ENCODE peak calls at places on chromosomes 1 and 21, in seven cellular contexts. M, F, O, Y, A, E and Q are unnamed samples.

GRCh38 chr1:27368872-27369703 is 2.3 kb upstream of the MAP3K6 start:
- DNase-seq in O (no peak), F (no peak), A (no peak), E (peak; percentile 40), M (no peak), Y (no peak), Q (no peak)

GRCh38 chr1:111603979-111604378 is 15.6 kb upstream of the RAP1A start:
- DNase-seq in O (no peak), E (no peak), M (no peak), Y (peak; percentile 76), A (peak; percentile 16), F (no peak), Q (peak; percentile 42)

GRCh38 chr1:3795453-3796214 is 664 bp downstream of the LRRC47 start:
- DNase-seq in F (no peak), O (no peak), A (no peak), M (no peak), Y (no peak), E (no peak), Q (no peak)

GRCh38 chr1:9537863-9538668 is 1.2 kb upstream of the SLC25A33 start:
- DNase-seq in F (no peak), M (no peak), Y (no peak), E (no peak), O (no peak), A (no peak), Q (peak; percentile 49)

GRCh38 chr1:234875328-234875952 is 253.2 kb downstream of the TOMM20 start:
- DNase-seq in M (no peak), E (no peak), Y (peak; percentile 62), A (no peak), F (no peak), O (no peak), Q (peak; percentile 62)

GRCh38 chr1:161763522-161764098 is 2.5 kb upstream of the ATF6 start:
- DNase-seq in M (peak; percentile 47), E (no peak), F (no peak), Y (no peak), A (no peak), O (no peak), Q (no peak)

GRCh38 chr21:33871171-33871570 is 44.4 kb downstream of the ATP5PO start:
- DNase-seq in M (no peak), Y (no peak), A (no peak), O (no peak), F (no peak), E (peak; percentile 51), Q (no peak)

GRCh38 chr1:101996830-101997485 is at the start of gene OLFM3:
- DNase-seq in A (no peak), E (no peak), Y (no peak), M (no peak), F (no peak), O (no peak), Q (no peak)

GRCh38 chr1:12067900-12068821 is 5.1 kb downstream of the TNFRSF8 start:
- DNase-seq in E (peak; percentile 81), A (no peak), F (no peak), O (no peak), Y (no peak), M (no peak), Q (no peak)

GRCh38 chr1:204103121-204103741 is 30.3 kb downstream of the SOX13 start:
- DNase-seq in F (no peak), M (no peak), Y (no peak), O (no peak), A (no peak), E (peak; percentile 16), Q (no peak)

GRCh38 chr1:154272217-154272998 is at the start of gene HAX1:
- DNase-seq in M (peak; percentile 93), A (peak; percentile 95), O (peak; percentile 83), F (peak; percentile 75), Y (peak; percentile 97), E (peak; percentile 97), Q (peak; percentile 92)
- TF ChIP-seq POLR2A in M (peak; percentile 61), A (peak; percentile 70), O (peak; percentile 77), F (peak; percentile 82), Y (peak; percentile 40), E (peak; percentile 71), Q (peak; percentile 81)

GRCh38 chr1:201114245-201115131 is 2.3 kb upstream of the CACNA1S start:
- DNase-seq in F (peak; percentile 84), A (peak; percentile 19), E (peak; percentile 89), Y (peak; percentile 94), M (peak; percentile 98), O (peak; percentile 77), Q (peak; percentile 89)
- TF ChIP-seq POLR2A in F (no peak), A (peak; percentile 28), E (no peak), Y (no peak), M (peak; percentile 78), O (no peak), Q (no peak)

DNA sequence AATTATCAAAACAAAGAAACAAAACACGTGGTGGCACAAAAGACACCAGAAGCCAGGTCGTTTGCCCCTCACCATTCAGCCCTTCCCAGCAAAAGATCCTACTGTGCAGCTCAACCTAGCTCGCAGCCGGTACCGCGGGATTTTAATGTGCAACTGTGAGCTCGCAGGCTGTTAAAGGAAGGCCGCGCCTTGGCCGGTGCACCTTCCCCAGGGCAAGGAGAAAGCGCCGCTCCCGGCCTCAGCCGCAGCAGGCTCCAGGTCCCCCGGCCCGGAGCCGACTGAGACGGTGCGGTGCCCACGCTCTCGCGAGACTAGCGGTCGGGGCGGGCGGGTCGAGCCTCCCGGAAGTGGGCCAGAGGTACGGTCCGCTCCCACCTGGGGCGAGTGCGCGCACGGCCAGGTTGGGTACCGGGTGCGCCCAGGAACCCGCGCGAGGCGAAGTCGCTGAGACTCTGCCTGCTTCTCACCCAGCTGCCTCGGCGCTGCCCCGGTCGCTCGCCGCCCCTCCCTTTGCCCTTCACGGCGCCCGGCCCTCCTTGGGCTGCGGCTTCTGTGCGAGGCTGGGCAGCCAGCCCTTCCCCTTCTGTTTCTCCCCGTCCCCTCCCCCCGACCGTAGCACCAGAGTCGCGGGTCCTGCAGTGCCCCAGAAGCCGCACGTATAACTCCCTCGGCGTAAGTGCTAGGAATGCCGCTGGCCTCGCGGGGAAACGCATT is at the start of gene AGL:
- DNase-seq in E (peak; percentile 61), O (peak; percentile 48), M (peak; percentile 60), A (peak; percentile 9), F (peak; percentile 85), Y (peak; percentile 93), Q (peak; percentile 90)
- TF ChIP-seq POLR2A in E (no peak), O (peak; percentile 47), M (peak; percentile 84), A (peak; percentile 81), F (peak; percentile 87), Y (peak; percentile 78), Q (peak; percentile 59)

DNA sequence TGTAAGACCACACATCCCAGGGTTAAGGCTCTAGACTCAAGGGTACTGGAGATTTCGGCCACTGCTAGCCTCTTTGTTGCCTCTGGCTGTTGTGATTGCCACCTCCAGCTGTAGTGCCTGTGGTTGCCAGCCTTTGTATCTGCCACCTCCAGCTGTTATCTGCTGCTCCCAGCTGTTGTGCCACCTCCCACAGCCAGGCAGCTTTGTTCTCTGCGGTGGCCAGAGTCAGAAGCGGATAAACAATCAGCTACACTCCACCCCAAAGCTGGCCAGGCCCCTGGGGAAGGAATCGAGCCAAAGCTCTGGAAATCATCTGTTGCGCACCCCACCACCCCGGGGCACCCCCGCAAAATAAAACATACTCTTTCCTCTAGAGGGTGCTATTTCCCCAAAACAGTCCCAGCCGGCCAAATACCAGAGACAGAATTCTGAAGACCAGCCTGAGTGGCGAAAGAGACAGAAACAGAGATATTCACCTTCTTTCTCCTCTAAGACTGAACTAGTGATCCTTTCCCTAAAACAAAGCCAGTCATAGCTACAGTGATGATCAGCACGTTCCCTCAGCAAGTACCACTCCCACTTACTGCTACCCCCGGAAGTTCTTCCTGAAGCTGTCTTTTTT is 14.8 kb upstream of the PIGM start:
- DNase-seq in O (peak; percentile 59), E (peak; percentile 21), F (no peak), M (peak; percentile 75), A (no peak), Y (peak; percentile 90), Q (no peak)
- TF ChIP-seq POLR2A in O (no peak), E (no peak), F (no peak), M (no peak), A (no peak), Y (no peak), Q (no peak)